ENCODE peak calls at places on chromosome 19, in four cellular contexts. S is transverse colon, U is pancreas, A is uterus. G is an unnamed sample.

GRCh38 chr19:46124638-46125115 is at the start of gene IGFL3:
- DNase-seq in S (no peak), U (no peak), A (no peak), G (no peak)

GRCh38 chr19:38070573-38070972 is 153.4 kb downstream of the DPF1 start:
- DNase-seq in S (no peak), U (no peak), A (no peak), G (no peak)

GRCh38 chr19:38837656-38838121 is 6.1 kb upstream of the ECH1 start:
- DNase-seq in S (no peak), U (no peak), A (no peak), G (no peak)

GRCh38 chr19:46654621-46655152 is 6.3 kb downstream of the DACT3 start:
- DNase-seq in S (no peak), U (no peak), A (peak; percentile 76), G (no peak)

GRCh38 chr19:21595185-21595584 is 89.8 kb downstream of the ZNF429 start:
- DNase-seq in S (no peak), U (no peak), A (no peak), G (no peak)

GRCh38 chr19:5097331-5097930 is 128.5 kb downstream of the KDM4B start:
- DNase-seq in S (no peak), U (no peak), A (no peak), G (no peak)

GRCh38 chr19:30061557-30062330 is 119.7 kb downstream of the URI1 start:
- DNase-seq in S (no peak), U (no peak), A (no peak), G (no peak)

GRCh38 chr19:13633109-13633508 is 126.8 kb upstream of the CACNA1A start:
- DNase-seq in S (peak; percentile 85), U (no peak), A (no peak), G (no peak)

GRCh38 chr19:44557933-44558332 is 28.5 kb upstream of the CEACAM20 start:
- DNase-seq in S (no peak), U (no peak), A (no peak), G (no peak)

GRCh38 chr19:56866563-56866962 is 26.0 kb upstream of the PEG3 start:
- DNase-seq in S (no peak), U (no peak), A (peak; percentile 25), G (no peak)

GRCh38 chr19:45947926-45948325 is 25.7 kb downstream of the NOVA2 start:
- DNase-seq in S (no peak), U (no peak), A (no peak), G (no peak)

GRCh38 chr19:46068345-46069258 is 27.8 kb upstream of the IGFL4 start:
- DNase-seq in S (peak; percentile 33), U (no peak), A (no peak), G (no peak)

GRCh38 chr19:13100031-13100588 is 2.5 kb downstream of the LYL1 start:
- DNase-seq in S (no peak), U (no peak), A (peak; percentile 26), G (peak; percentile 66)

GRCh38 chr19:5632657-5633056 is 9.8 kb downstream of the SAFB start:
- DNase-seq in S (peak; percentile 21), U (no peak), A (peak; percentile 36), G (no peak)

GRCh38 chr19:33294058-33294798 is 8.1 kb downstream of the CEBPA start:
- DNase-seq in S (no peak), U (no peak), A (no peak), G (no peak)

GRCh38 chr19:39448271-39448670 is 2.9 kb downstream of the SUPT5H start:
- DNase-seq in S (no peak), U (no peak), A (no peak), G (no peak)

GRCh38 chr19:31350033-31350692 is 927 bp upstream of the TSHZ3 start:
- DNase-seq in S (no peak), U (no peak), A (peak; percentile 69), G (peak; percentile 37)

GRCh38 chr19:4977299-4978174 is 8.6 kb downstream of the KDM4B start:
- DNase-seq in S (peak; percentile 37), U (no peak), A (peak; percentile 85), G (no peak)

GRCh38 chr19:50963381-50963780 is 6.0 kb downstream of the KLK6 start:
- DNase-seq in S (no peak), U (no peak), A (no peak), G (no peak)
- H3K4me1 ChIP-seq in S (no peaks in the 10 kb centered on the region), U (no peaks in the 10 kb centered on the region), A (no peaks in the 10 kb centered on the region), G (no peaks in the 10 kb centered on the region)

GRCh38 chr19:10817291-10818038 is 18.5 kb downstream of the TMED1 start:
- DNase-seq in S (peak; percentile 51), U (no peak), A (peak; percentile 86), G (peak; percentile 89)
- H3K27ac ChIP-seq in S (peak overlapping the region; percentile 64), U (peak overlapping the region; percentile 50), A (peak overlapping the region; percentile 84), G (peak overlapping the region; percentile 81)

GRCh38 chr19:47730521-47730889 is 14.8 kb upstream of the NOP53 start:
- DNase-seq in S (no peak), U (no peak), A (no peak), G (no peak)
- H3K4me3 ChIP-seq in S (no peak overlapping the region), U (no peak overlapping the region), A (no peak overlapping the region), G (no peak overlapping the region)

GRCh38 chr19:35052599-35053190 is 11.2 kb downstream of the HPN start:
- DNase-seq in S (no peak), U (no peak), A (no peak), G (no peak)
- H3K4me1 ChIP-seq in S (no peaks in the 10 kb centered on the region), U (peaks cover 14% of the 10 kb centered on the region), A (no peaks in the 10 kb centered on the region), G (no peaks in the 10 kb centered on the region)

GRCh38 chr19:17503240-17503639 is 8.2 kb upstream of the PGLS start:
- DNase-seq in S (no peak), U (no peak), A (no peak), G (no peak)

GRCh38 chr19:17505218-17505617 is 6.2 kb upstream of the PGLS start:
- DNase-seq in S (no peak), U (no peak), A (no peak), G (no peak)

GRCh38 chr19:17504456-17504855 is 7.0 kb upstream of the PGLS start:
- DNase-seq in S (no peak), U (no peak), A (no peak), G (no peak)

GRCh38 chr19:17504030-17504429 is 7.4 kb upstream of the PGLS start:
- DNase-seq in S (no peak), U (no peak), A (no peak), G (no peak)

DNA sequence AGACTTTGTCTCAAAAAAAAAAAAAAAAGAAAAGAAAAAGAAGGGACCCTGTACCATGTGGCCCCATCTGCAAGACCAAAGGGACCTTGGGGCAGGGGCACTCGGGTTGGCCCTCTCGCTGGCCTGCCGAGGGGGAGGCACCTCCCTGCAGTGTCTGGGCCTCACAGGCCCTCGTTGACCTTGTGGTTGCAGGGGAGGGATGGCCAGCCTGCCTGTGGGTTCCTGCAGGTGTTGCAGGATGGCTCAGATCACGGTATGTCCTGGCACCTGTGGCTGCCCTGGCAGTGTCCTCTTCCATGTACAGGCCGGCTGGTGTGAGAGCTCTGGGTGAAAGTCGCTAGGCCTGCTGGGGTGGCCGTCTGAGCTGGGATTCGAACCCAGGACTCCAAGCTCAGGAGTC is 4.7 kb upstream of the PGLS start:
- DNase-seq in S (no peak), U (no peak), A (no peak), G (no peak)
- H3K27ac ChIP-seq in S (no peak overlapping the region), U (no peak overlapping the region), A (no peak overlapping the region), G (no peak overlapping the region)

G was measured in tibial artery.